ENCODE peak calls at places on chromosomes 5 and 9, in four cellular contexts. N, U, G and I are unnamed samples.

GRCh38 chr5:139693676-139694364 is 45.7 kb downstream of the CXXC5 start:
- DNase-seq in G (no peak), N (no peak), U (no peak), I (no peak)

GRCh38 chr5:142151436-142152382 is 43.1 kb downstream of the NDFIP1 start:
- DNase-seq in U (peak), N (peak), G (peak), I (no peak)

GRCh38 chr5:110785356-110785755 is 46.5 kb downstream of the SLC25A46 start:
- DNase-seq in N (peak), G (no peak), U (no peak), I (no peak)

GRCh38 chr5:116502097-116502496 is 72.5 kb downstream of the SEMA6A start:
- DNase-seq in U (no peak), G (no peak), N (no peak), I (no peak)

GRCh38 chr5:96691503-96692303 is 29.5 kb downstream of the CAST start:
- DNase-seq in U (no peak), N (no peak), G (no peak), I (no peak)

GRCh38 chr9:107778666-107779065 is 289.1 kb upstream of the KLF4 start:
- DNase-seq in G (no peak), U (no peak), N (no peak), I (no peak)

GRCh38 chr5:176947847-176948246 is 48.7 kb upstream of the HK3 start:
- DNase-seq in N (no peak), G (no peak), U (no peak), I (no peak)

GRCh38 chr5:56492812-56493211 is 259.7 kb upstream of the ANKRD55 start:
- DNase-seq in N (no peak), G (no peak), U (no peak), I (no peak)

GRCh38 chr5:32346869-32347268 is 34.1 kb upstream of the MTMR12 start:
- DNase-seq in G (no peak), U (no peak), N (no peak), I (no peak)

GRCh38 chr5:177327539-177328522 is 16.1 kb upstream of the MXD3 start:
- DNase-seq in U (no peak), N (no peak), G (no peak), I (no peak)

GRCh38 chr5:58849995-58850667 is 267.3 kb downstream of the RAB3C start:
- DNase-seq in G (peak), U (no peak), N (no peak), I (no peak)

GRCh38 chr9:28824410-28824963 is 1251.2 kb upstream of the C9orf72 start:
- DNase-seq in U (no peak), N (no peak), G (no peak), I (no peak)

GRCh38 chr5:153551537-153552079 is 61.1 kb downstream of the GRIA1 start:
- DNase-seq in G (no peak), U (peak), N (peak), I (no peak)

GRCh38 chr9:105503873-105504272 is 54.1 kb upstream of the FKTN start:
- DNase-seq in N (no peak), U (no peak), G (no peak), I (no peak)

GRCh38 chr5:56950626-56951130 is 1.2 kb downstream of the MIER3 start:
- DNase-seq in G (peak), U (peak), N (no peak), I (peak)

GRCh38 chr9:18477719-18478118 is 3.8 kb downstream of the ADAMTSL1 start:
- DNase-seq in G (no peak), N (no peak), U (no peak), I (no peak)
- TF ChIP-seq CTCF in G (no peak), N (peak), U (no peak), I (no peak)

DNA sequence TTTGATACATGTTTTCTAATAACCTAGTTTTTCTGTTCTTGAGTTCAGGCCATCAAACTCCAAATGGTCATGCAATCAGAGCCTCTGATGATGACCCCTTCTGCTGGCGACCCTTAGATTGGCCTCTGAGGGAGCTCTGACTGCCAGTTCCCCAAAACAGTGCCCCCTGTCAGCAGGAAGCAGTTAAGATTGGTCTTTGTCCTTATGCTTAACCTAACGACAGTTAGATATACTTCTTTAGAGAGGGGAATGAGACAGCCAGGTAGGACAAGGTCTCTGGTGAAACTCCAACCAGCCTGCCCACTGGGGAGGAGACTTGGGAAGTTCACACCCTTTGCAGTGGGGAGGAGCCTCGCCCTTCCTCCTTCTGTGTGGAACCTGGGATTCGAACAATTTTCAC is 390.4 kb upstream of the KIF2A start:
- DNase-seq in N (no peak), U (no peak), G (no peak), I (no peak)
- TF ChIP-seq CTCF in N (no peak), U (no peak), G (no peak), I (no peak)

GRCh38 chr9:125372441-125373226 is 111.0 kb downstream of the GAPVD1 start:
- DNase-seq in U (no peak), G (no peak), N (no peak), I (no peak)
- TF ChIP-seq CTCF in U (no peak), G (no peak), N (no peak), I (no peak)

GRCh38 chr9:99226054-99226453 is 4.0 kb downstream of the SEC61B start:
- DNase-seq in N (no peak), U (no peak), G (no peak), I (no peak)

GRCh38 chr9:99221266-99221622 is 498 bp downstream of the ALG2 start:
- DNase-seq in U (no peak), N (no peak), G (no peak), I (no peak)

GRCh38 chr9:99224445-99224844 is 2.4 kb downstream of the SEC61B start:
- DNase-seq in G (no peak), U (no peak), N (no peak), I (no peak)

GRCh38 chr9:99221623-99222415 is at the start of the genes ALG2 and SEC61B:
- DNase-seq in N (peak), G (peak), U (peak), I (peak)

GRCh38 chr9:99222416-99223280 is 566 bp downstream of the SEC61B start:
- DNase-seq in U (no peak), G (no peak), N (no peak), I (no peak)
- TF ChIP-seq CTCF in U (no peak), G (no peak), N (no peak), I (no peak)

GRCh38 chr5:74336286-74336685 is 304.2 kb downstream of the ENC1 start:
- DNase-seq in N (no peak), U (no peak), G (peak), I (no peak)
- TF ChIP-seq CTCF in N (no peak), U (no peak), G (peak), I (no peak)

GRCh38 chr9:696332-697090 is 145.0 kb upstream of the DMRT1 start:
- DNase-seq in N (no peak), G (no peak), U (no peak), I (no peak)
- TF ChIP-seq CTCF in N (peak), G (no peak), U (no peak), I (no peak)

DNA sequence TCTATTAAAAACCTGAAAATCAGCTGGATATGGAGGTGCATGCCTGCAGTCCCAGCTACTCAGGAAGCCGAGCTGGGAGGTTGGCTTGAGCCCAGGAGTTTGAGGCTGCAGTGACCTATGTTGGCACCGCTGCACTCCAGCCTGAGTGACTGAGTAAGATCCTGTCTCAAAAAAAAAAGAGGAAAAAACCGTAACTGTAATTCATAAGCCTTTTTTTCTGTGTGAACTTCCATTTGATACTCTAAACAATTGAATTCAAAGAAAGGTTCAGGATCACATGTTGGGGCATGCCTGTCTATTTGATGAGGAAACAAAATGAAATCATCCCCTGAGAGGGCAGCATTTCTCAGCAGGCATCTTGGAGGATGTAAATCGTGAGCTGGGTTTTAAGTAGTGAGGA is 38.8 kb downstream of the ITGA2 start:
- DNase-seq in U (no peak), N (no peak), G (no peak), I (no peak)
- TF ChIP-seq CTCF in U (no peak), N (no peak), G (no peak), I (no peak)

GRCh38 chr5:151284392-151284967 is 19.1 kb downstream of the SLC36A3 start:
- DNase-seq in U (no peak), G (no peak), N (no peak), I (no peak)
- TF ChIP-seq CTCF in U (no peak), G (no peak), N (no peak), I (no peak)

GRCh38 chr5:120749737-120750136 is 285.6 kb downstream of the PRR16 start:
- DNase-seq in G (no peak), N (no peak), U (no peak), I (no peak)

DNA sequence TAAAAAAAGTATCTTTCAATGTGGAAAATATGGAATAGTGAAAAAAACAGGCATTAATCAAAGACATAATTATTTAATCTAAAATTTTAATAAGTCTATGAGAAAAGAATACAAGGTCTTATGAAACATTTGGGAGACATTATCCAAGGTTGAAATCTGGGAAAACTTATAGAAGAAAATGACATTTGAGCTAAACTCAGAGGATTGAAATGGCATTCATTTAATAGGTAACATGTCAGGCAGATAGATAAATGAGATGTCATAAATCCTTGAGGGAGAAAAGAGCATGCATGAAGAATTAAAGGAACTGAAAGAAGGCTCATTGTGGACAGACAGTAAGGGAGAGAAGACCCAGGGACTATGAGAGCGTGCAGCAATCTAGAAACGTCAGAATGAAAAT is 284.4 kb downstream of the PRR16 start:
- DNase-seq in N (no peak), G (no peak), U (no peak), I (no peak)
- TF ChIP-seq CTCF in N (no peak), G (no peak), U (no peak), I (no peak)

GRCh38 chr5:53350991-53351770 is 129.2 kb upstream of the FST start:
- DNase-seq in U (no peak), G (no peak), N (no peak), I (no peak)
- TF ChIP-seq CTCF in U (no peak), G (no peak), N (no peak), I (no peak)